ENCODE peak calls at places on chromosomes 4 and X, in nine cellular contexts. W is CD4-positive, alpha-beta T cell; D is upper lobe of right lung; R is body of pancreas; Q is fibroblast of mammary gland; K is IMR-90; L is GM20000; X is tibial artery; H is dorsolateral prefrontal cortex. Z is an unnamed sample.

GRCh38 chrX:69670001-69670555 is 54.2 kb downstream of the EDA start:
- DNase-seq in W (no peak), R (no peak), X (no peak), L (no peak), D (no peak), H (no peak), K (no peak), Q (no peak), Z (no peak)

GRCh38 chr4:55866290-55866907 is 13.0 kb downstream of the EXOC1 start:
- DNase-seq in Q (peak), L (peak), H (no peak), W (no peak), R (no peak), X (no peak), D (no peak), K (peak), Z (peak)

GRCh38 chr4:82247629-82248028 is 126.2 kb downstream of the HNRNPD start:
- DNase-seq in H (no peak), R (no peak), L (no peak), D (no peak), X (no peak), K (no peak), W (no peak), Q (no peak), Z (no peak)

GRCh38 chr4:87120411-87121162 is 99.8 kb downstream of the KLHL8 start:
- DNase-seq in H (no peak), D (no peak), X (peak), L (no peak), W (no peak), Q (peak), K (peak), R (peak), Z (no peak)

GRCh38 chrX:139804482-139804881 is 96.5 kb upstream of the MCF2 start:
- DNase-seq in K (no peak), R (no peak), W (no peak), X (no peak), D (no peak), H (no peak), Q (no peak), L (no peak), Z (no peak)

GRCh38 chrX:74535633-74536141 is 78.7 kb downstream of the RLIM start:
- DNase-seq in K (peak), R (peak), H (no peak), X (peak), Q (peak), D (peak), W (no peak), L (peak), Z (peak)

GRCh38 chr4:183284965-183285364 is 35.1 kb downstream of the CLDN22 start:
- DNase-seq in K (peak), W (no peak), X (no peak), L (no peak), Q (peak), D (no peak), H (no peak), R (no peak), Z (peak)

GRCh38 chr4:8708401-8709021 is 115.9 kb downstream of the CPZ start:
- DNase-seq in L (no peak), H (peak), Q (no peak), X (peak), W (no peak), K (no peak), R (peak), D (peak), Z (no peak)

GRCh38 chrX:2402361-2402690 is 98.5 kb downstream of the DHRSX start:
- DNase-seq in X (no peak), D (no peak), Q (no peak), R (no peak), L (no peak), H (no peak), W (no peak), K (no peak), Z (no peak)

GRCh38 chr4:39255266-39255665 is 72.9 kb downstream of the WDR19 start:
- DNase-seq in H (no peak), D (no peak), K (peak), R (no peak), L (no peak), X (no peak), W (no peak), Q (peak), Z (peak)

GRCh38 chrX:46710927-46711623 is 47.8 kb downstream of the SLC9A7 start:
- DNase-seq in H (no peak), K (no peak), R (no peak), L (no peak), X (no peak), Q (no peak), W (no peak), D (no peak), Z (no peak)

GRCh38 chrX:49001521-49002090 is 458 bp downstream of the GRIPAP1 start:
- DNase-seq in Q (peak), K (peak), H (no peak), X (peak), L (peak), W (peak), R (no peak), D (peak), Z (peak)

GRCh38 chr4:81550005-81550896 is 78.5 kb upstream of the RASGEF1B start:
- DNase-seq in R (no peak), W (no peak), H (no peak), Q (peak), K (no peak), D (no peak), X (no peak), L (no peak), Z (no peak)

GRCh38 chr4:173073939-173074500 is 94.6 kb upstream of the GALNT7 start:
- DNase-seq in H (no peak), D (no peak), K (no peak), W (no peak), Q (no peak), L (no peak), X (no peak), R (no peak), Z (no peak)

GRCh38 chr4:165537028-165537648 is 158.3 kb downstream of the CPE start:
- DNase-seq in K (peak), X (no peak), D (no peak), Q (peak), L (peak), R (no peak), H (no peak), W (no peak), Z (peak)

GRCh38 chr4:151946718-151947117 is 185.9 kb upstream of the GATB start:
- DNase-seq in W (no peak), D (no peak), H (no peak), R (no peak), Q (no peak), L (no peak), X (no peak), K (no peak), Z (no peak)

GRCh38 chr4:10164877-10165283 is 48.3 kb upstream of the WDR1 start:
- DNase-seq in X (no peak), D (no peak), W (no peak), K (peak), L (peak), Q (peak), H (no peak), R (no peak), Z (peak)

GRCh38 chr4:172698256-172698655 is 470.4 kb upstream of the GALNT7 start:
- DNase-seq in L (no peak), X (no peak), K (no peak), W (no peak), Q (no peak), R (no peak), H (no peak), D (no peak), Z (no peak)

GRCh38 chr4:6988016-6988715 is 55.0 kb upstream of the TADA2B start:
- DNase-seq in W (no peak), R (no peak), D (no peak), K (no peak), X (no peak), Q (no peak), H (no peak), L (no peak), Z (no peak)

GRCh38 chrX:152635941-152636340 is 1.8 kb upstream of the GABRQ start:
- DNase-seq in K (peak), W (no peak), L (no peak), Q (peak), H (no peak), X (no peak), D (no peak), R (peak), Z (peak)

GRCh38 chrX:133661962-133662839 is 246.9 kb upstream of the GPC4 start:
- DNase-seq in K (no peak), W (no peak), R (no peak), X (no peak), D (no peak), H (no peak), Q (peak), L (no peak), Z (no peak)

GRCh38 chr4:140924761-140925392 is 168.7 kb upstream of the TBC1D9 start:
- DNase-seq in W (no peak), X (no peak), Q (no peak), L (no peak), R (no peak), K (no peak), D (no peak), H (no peak), Z (no peak)

GRCh38 chr4:141731481-141731880 is 95.1 kb downstream of the IL15 start:
- DNase-seq in H (no peak), D (no peak), Q (peak), X (no peak), K (peak), L (no peak), R (no peak), W (no peak), Z (peak)

GRCh38 chr4:76589402-76589801 is 154.4 kb downstream of the SHROOM3 start:
- DNase-seq in W (no peak), H (no peak), Q (no peak), X (no peak), K (peak), R (no peak), L (no peak), D (no peak), Z (peak)

GRCh38 chr4:105666693-105667092 is 41.8 kb downstream of the INTS12 start:
- DNase-seq in Q (peak), W (no peak), R (no peak), K (peak), D (no peak), L (peak), H (no peak), X (no peak), Z (peak)

GRCh38 chrX:44435047-44435446 is 91.6 kb upstream of the EFHC2 start:
- DNase-seq in K (no peak), D (no peak), X (no peak), L (no peak), Q (no peak), W (no peak), R (no peak), H (no peak), Z (no peak)

GRCh38 chrX:118904218-118904617 is 70.2 kb upstream of the LONRF3 start:
- DNase-seq in Q (no peak), L (peak), R (no peak), W (no peak), X (no peak), D (no peak), H (no peak), K (no peak), Z (no peak)

GRCh38 chr4:137623013-137623412 is 90.7 kb upstream of the PCDH18 start:
- DNase-seq in R (no peak), Q (no peak), H (no peak), W (no peak), L (no peak), K (no peak), X (no peak), D (no peak), Z (no peak)

GRCh38 chr4:55884851-55885219 is 31.4 kb downstream of the EXOC1 start:
- DNase-seq in X (no peak), D (no peak), K (no peak), R (no peak), H (no peak), W (no peak), Q (no peak), L (no peak), Z (no peak)

GRCh38 chr4:81504685-81505598 is 33.2 kb upstream of the RASGEF1B start:
- DNase-seq in Q (peak), H (no peak), D (peak), W (peak), X (peak), L (peak), R (no peak), K (no peak), Z (no peak)

GRCh38 chr4:153634737-153635353 is 49.2 kb upstream of the TLR2 start:
- DNase-seq in L (no peak), X (no peak), W (no peak), D (no peak), K (peak), R (no peak), H (no peak), Q (peak), Z (peak)

GRCh38 chrX:31255310-31256033 is 183.6 kb upstream of the FTHL17 start:
- DNase-seq in K (no peak), L (no peak), D (no peak), Q (no peak), H (no peak), X (no peak), R (no peak), W (no peak), Z (no peak)

GRCh38 chrX:107721966-107722707 is 53.5 kb downstream of the TSC22D3 start:
- DNase-seq in Q (no peak), K (no peak), X (no peak), L (no peak), W (no peak), R (no peak), H (no peak), D (no peak), Z (no peak)

GRCh38 chrX:155028192-155028591 is 1.5 kb downstream of the FUNDC2 start:
- DNase-seq in D (no peak), H (no peak), W (no peak), Q (no peak), X (no peak), L (no peak), R (no peak), K (no peak), Z (no peak)
- TF ChIP-seq CTCF in D (no peak), H (no peak), W (no peak), Q (no peak), X (no peak), L (no peak), R (no peak), K (no peak), Z (no peak)

DNA sequence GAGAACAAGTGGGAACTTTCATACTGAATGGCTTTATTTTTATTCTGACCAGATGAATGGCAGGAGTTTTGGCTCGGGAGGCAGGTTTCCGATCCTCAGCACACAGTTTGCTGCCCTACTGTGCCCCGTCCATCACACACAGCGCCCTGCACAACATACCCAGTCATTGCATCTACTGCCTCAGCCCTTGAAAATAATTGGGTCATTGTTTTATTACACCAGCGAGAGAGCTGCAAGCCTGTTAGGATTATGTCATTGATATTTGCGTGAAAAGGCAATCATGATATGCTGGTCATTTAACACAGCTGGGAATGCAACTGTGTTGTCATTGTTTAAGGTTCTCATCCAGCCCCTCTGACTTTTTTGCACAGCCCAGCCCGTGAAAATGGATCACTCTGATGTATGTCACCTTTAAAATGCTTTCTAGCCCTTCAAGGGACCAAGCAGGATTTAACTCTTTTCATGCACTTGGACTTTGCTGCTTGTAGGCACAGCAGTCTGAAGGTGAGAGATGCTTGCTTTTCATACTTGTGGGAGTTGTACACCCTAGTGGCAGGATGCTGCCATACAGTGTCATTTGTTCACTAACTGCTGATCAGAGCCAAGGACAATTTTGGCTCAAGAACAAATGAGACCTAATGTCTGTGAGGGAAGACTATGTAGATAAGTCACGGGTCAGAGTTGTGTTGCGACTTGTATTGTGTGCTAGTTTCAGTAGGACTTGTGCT is 62.3 kb downstream of the RTL9 start:
- DNase-seq in L (no peak), W (no peak), D (no peak), K (peak), Q (peak), H (peak), R (no peak), X (no peak), Z (no peak)
- TF ChIP-seq CTCF in L (no peak), W (no peak), D (no peak), K (peak), Q (peak), H (no peak), R (no peak), X (no peak), Z (peak)

GRCh38 chr4:122279670-122280069 is 99.1 kb upstream of the ADAD1 start:
- DNase-seq in K (no peak), W (no peak), Q (no peak), H (no peak), X (no peak), L (no peak), D (no peak), R (no peak), Z (no peak)

GRCh38 chr4:122278976-122279375 is 99.8 kb upstream of the ADAD1 start:
- DNase-seq in X (no peak), W (no peak), Q (no peak), H (no peak), L (no peak), K (no peak), R (no peak), D (no peak), Z (no peak)
- TF ChIP-seq CTCF in X (no peak), W (no peak), Q (no peak), H (no peak), L (no peak), K (no peak), R (no peak), D (no peak), Z (no peak)

DNA sequence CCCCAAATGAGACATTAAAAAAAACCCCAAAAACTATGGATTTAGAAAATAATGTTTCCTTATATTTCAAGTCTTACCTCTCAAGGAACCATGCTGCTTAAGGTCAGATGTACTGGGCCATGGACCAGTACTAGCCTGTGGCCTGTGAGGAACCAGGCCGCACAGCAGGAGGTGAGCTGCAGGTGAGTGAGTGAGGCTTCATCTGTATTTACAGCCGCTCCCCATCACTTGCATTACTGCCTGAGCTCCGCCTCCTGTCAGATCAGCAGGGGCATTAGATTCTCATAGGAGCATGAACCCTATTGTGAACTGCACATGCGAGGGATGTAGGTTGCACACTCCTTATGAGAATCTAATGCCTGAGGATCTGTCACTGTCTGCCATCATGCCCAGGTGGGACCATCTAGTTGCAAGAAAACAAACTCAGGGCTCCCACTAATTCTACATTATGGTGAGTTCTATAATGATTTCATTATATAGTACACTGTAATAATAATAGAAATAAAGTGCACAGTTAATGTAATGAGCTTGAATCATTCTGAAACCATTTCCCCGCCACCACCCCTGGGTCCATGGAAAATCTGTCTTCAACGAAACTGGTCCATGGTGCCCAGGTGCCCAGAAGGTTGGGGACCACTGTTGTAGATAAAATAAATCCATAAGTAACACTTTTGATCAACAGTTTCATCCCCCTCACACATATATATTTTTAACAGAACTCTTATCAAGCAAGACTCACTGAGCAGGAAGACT is 105.3 kb upstream of the CBR4 start:
- DNase-seq in L (no peak), K (no peak), X (no peak), R (no peak), Q (no peak), H (no peak), W (no peak), D (no peak), Z (no peak)
- TF ChIP-seq CTCF in L (no peak), K (no peak), X (no peak), R (no peak), Q (no peak), H (no peak), W (no peak), D (no peak), Z (no peak)

DNA sequence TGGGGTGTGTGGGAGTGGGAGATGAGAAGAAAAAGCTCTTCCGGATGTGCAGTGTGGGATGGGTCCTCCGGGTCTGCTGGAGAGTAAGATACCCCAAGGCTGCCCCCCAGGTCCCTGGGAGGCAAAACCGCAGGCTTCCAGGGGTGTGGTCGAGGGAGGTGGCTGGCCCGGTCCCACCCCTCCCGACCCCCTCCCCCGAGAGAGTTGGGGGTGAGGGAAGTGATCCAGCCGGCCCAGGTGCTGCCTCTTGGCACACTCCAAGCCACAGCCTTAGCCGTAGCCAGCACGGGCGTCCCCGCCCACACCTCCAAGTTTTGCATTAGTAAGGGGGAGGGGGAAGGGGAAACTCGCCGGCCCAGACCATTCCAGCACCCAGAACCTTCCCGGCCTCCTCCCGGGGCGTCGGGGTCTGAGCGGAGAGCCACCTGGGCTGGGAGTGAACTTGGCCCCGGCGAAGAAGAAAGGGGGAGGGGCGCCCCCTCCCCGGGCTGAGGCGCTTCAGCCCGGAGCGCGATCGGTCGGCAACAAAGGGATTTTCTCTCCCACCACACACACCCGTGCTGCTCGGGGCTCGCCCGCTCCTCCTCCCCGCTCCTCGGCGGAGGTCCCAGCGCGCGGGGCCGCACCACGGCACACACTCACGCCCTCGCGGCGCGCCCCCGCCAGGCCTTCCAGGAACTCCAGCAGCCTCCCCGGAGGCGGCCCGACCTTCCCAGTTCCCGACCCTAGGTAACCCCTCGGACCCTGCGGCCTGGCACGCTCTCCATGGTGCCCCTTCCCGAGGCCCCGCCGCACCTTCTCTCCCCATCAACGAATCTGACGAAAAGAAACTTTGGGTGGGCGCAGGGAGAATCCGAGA is 14.4 kb downstream of the BCOR start:
- DNase-seq in K (no peak), R (peak), D (peak), H (no peak), W (no peak), Q (no peak), L (peak), X (no peak), Z (no peak)
- TF ChIP-seq CTCF in K (no peak), R (no peak), D (no peak), H (no peak), W (no peak), Q (no peak), L (no peak), X (no peak), Z (peak)

GRCh38 chrX:148552775-148553174 is 52.4 kb downstream of the AFF2 start:
- DNase-seq in L (no peak), D (no peak), R (no peak), X (no peak), K (no peak), W (no peak), Q (no peak), H (no peak), Z (no peak)
- TF ChIP-seq CTCF in L (no peak), D (peak), R (no peak), X (no peak), K (peak), W (no peak), Q (peak), H (no peak), Z (peak)